ENCODE peak calls at places on chromosome X, in eight cellular contexts. L, N, V, Q, X, I, A and E are unnamed samples.

GRCh38 chrX:132216283-132216682 is 3.0 kb downstream of the RAP2C start:
- DNase-seq in L (no peak), N (no peak), V (peak; percentile 17), Q (no peak), X (no peak), I (no peak), A (no peak), E (no peak)

GRCh38 chrX:13463608-13464007 is 105.8 kb upstream of the EGFL6 start:
- DNase-seq in L (no peak), N (peak; percentile 54), V (no peak), Q (peak; percentile 66), X (no peak), I (peak; percentile 38), A (peak; percentile 86), E (peak; percentile 77)

GRCh38 chrX:49106930-49107329 is 16.6 kb downstream of the GPKOW start:
- DNase-seq in L (no peak), N (peak; percentile 68), V (peak; percentile 55), Q (no peak), X (no peak), I (peak; percentile 14), A (no peak), E (peak; percentile 12)

GRCh38 chrX:17459596-17459995 is 84.6 kb downstream of the NHS start:
- DNase-seq in L (no peak), N (no peak), V (no peak), Q (peak; percentile 19), X (no peak), I (no peak), A (no peak), E (no peak)

GRCh38 chrX:55488559-55489314 is 911 bp downstream of the USP51 start:
- DNase-seq in L (peak; percentile 43), N (peak; percentile 76), V (peak; percentile 77), Q (no peak), X (peak; percentile 32), I (peak; percentile 66), A (no peak), E (peak; percentile 78)

GRCh38 chrX:72652132-72652531 is 62.0 kb downstream of the PHKA1 start:
- DNase-seq in L (no peak), N (no peak), V (no peak), Q (no peak), X (no peak), I (no peak), A (no peak), E (no peak)

GRCh38 chrX:136747003-136747986 is 33.4 kb downstream of the ARHGEF6 start:
- DNase-seq in L (peak; percentile 23), N (peak; percentile 58), V (no peak), Q (no peak), X (no peak), I (no peak), A (no peak), E (no peak)

GRCh38 chrX:148804579-148804978 is 304.2 kb downstream of the AFF2 start:
- DNase-seq in L (no peak), N (no peak), V (no peak), Q (no peak), X (no peak), I (no peak), A (no peak), E (no peak)

GRCh38 chrX:19673334-19674040 is 158.2 kb upstream of the MAP3K15 start:
- DNase-seq in L (no peak), N (peak; percentile 85), V (peak; percentile 13), Q (peak; percentile 64), X (no peak), I (peak; percentile 58), A (peak; percentile 84), E (peak; percentile 27)